ENCODE peak calls at places on chromosomes 7 and 10, in six cellular contexts. One of them, this sample, is unnamed.
A peak's percentile ranks its signal among the peaks of the same experiment; 100 is the strongest.

GRCh38 chr7:139526578-139527544 is 3.4 kb downstream of the CLEC2L start:
- DNase-seq in NCI-H774: no peak
- DNase-seq in SW480: no peak
- DNase-seq in ELF-1: no peak
- DNase-seq in T-cell: no peak
- DNase-seq in RCC 7860: no peak
- DNase-seq in this sample: no peak

GRCh38 chr7:25541064-25541463 is 312.8 kb upstream of the NPVF start:
- DNase-seq in NCI-H774: no peak
- DNase-seq in SW480: no peak
- DNase-seq in ELF-1: no peak
- DNase-seq in T-cell: no peak
- DNase-seq in RCC 7860: no peak
- DNase-seq in this sample: no peak

GRCh38 chr7:158777793-158778192 is 51.5 kb downstream of the ESYT2 start:
- DNase-seq in NCI-H774: no peak
- DNase-seq in SW480: no peak
- DNase-seq in ELF-1: no peak
- DNase-seq in T-cell: no peak
- DNase-seq in RCC 7860: no peak
- DNase-seq in this sample: no peak

GRCh38 chr10:73413108-73413527 is 740 bp downstream of the ANXA7 start:
- DNase-seq in NCI-H774: peak; percentile 43
- DNase-seq in SW480: peak; percentile 58
- DNase-seq in ELF-1: no peak
- DNase-seq in T-cell: peak; percentile 37
- DNase-seq in RCC 7860: no peak
- DNase-seq in this sample: peak; percentile 85

GRCh38 chr10:44628921-44629320 is 244.0 kb upstream of the CXCL12 start:
- DNase-seq in NCI-H774: no peak
- DNase-seq in SW480: no peak
- DNase-seq in ELF-1: no peak
- DNase-seq in T-cell: no peak
- DNase-seq in RCC 7860: no peak
- DNase-seq in this sample: peak; percentile 20

GRCh38 chr7:48637382-48637781 is 287.0 kb upstream of the CDC14C start:
- DNase-seq in NCI-H774: peak; percentile 49
- DNase-seq in SW480: peak; percentile 85
- DNase-seq in ELF-1: no peak
- DNase-seq in T-cell: no peak
- DNase-seq in RCC 7860: peak; percentile 93
- DNase-seq in this sample: peak; percentile 38

GRCh38 chr7:101094791-101095375 is 9.6 kb downstream of the TRIM56 start:
- DNase-seq in NCI-H774: peak; percentile 44
- DNase-seq in SW480: peak; percentile 71
- DNase-seq in ELF-1: peak; percentile 84
- DNase-seq in T-cell: no peak
- DNase-seq in RCC 7860: peak; percentile 67
- DNase-seq in this sample: no peak

GRCh38 chr10:1198453-1199344 is 142.5 kb downstream of the WDR37 start:
- DNase-seq in NCI-H774: peak; percentile 69
- DNase-seq in SW480: no peak
- DNase-seq in ELF-1: peak; percentile 46
- DNase-seq in T-cell: no peak
- DNase-seq in RCC 7860: no peak
- DNase-seq in this sample: no peak

GRCh38 chr7:78496226-78496625 is 697.7 kb downstream of the PHTF2 start:
- DNase-seq in NCI-H774: no peak
- DNase-seq in SW480: no peak
- DNase-seq in ELF-1: no peak
- DNase-seq in T-cell: no peak
- DNase-seq in RCC 7860: no peak
- DNase-seq in this sample: no peak

GRCh38 chr7:24025094-24025493 is 258.9 kb upstream of the NPY start:
- DNase-seq in NCI-H774: no peak
- DNase-seq in SW480: peak; percentile 34
- DNase-seq in ELF-1: peak; percentile 6
- DNase-seq in T-cell: no peak
- DNase-seq in RCC 7860: no peak
- DNase-seq in this sample: no peak

GRCh38 chr10:89591796-89592271 is 53.2 kb downstream of the PANK1 start:
- DNase-seq in NCI-H774: no peak
- DNase-seq in SW480: no peak
- DNase-seq in ELF-1: no peak
- DNase-seq in T-cell: no peak
- DNase-seq in RCC 7860: no peak
- DNase-seq in this sample: no peak

GRCh38 chr10:87603769-87604168 is 55.9 kb upstream of the PAPSS2 start:
- DNase-seq in NCI-H774: no peak
- DNase-seq in SW480: no peak
- DNase-seq in ELF-1: no peak
- DNase-seq in T-cell: no peak
- DNase-seq in RCC 7860: no peak
- DNase-seq in this sample: no peak

GRCh38 chr10:2620827-2621521 is 446.4 kb upstream of the PFKP start:
- DNase-seq in NCI-H774: no peak
- DNase-seq in SW480: no peak
- DNase-seq in ELF-1: peak; percentile 11
- DNase-seq in T-cell: no peak
- DNase-seq in RCC 7860: no peak
- DNase-seq in this sample: no peak

GRCh38 chr10:124746992-124747391 is 2.8 kb upstream of the FAM53B start:
- DNase-seq in NCI-H774: no peak
- DNase-seq in SW480: no peak
- DNase-seq in ELF-1: no peak
- DNase-seq in T-cell: no peak
- DNase-seq in RCC 7860: no peak
- DNase-seq in this sample: no peak

GRCh38 chr7:138116156-138116555 is 39.9 kb downstream of the AKR1D1 start:
- DNase-seq in NCI-H774: no peak
- DNase-seq in SW480: no peak
- DNase-seq in ELF-1: peak; percentile 72
- DNase-seq in T-cell: no peak
- DNase-seq in RCC 7860: peak; percentile 91
- DNase-seq in this sample: peak; percentile 43